ENCODE peak calls at places on chromosomes 11 and 22, in nine cellular contexts. S, B, U, K, Y, L, G, D and E are unnamed samples.

GRCh38 chr11:132586801-132587200 is 945.5 kb downstream of the OPCML start:
- DNase-seq in G (no peak), L (peak; percentile 67), K (no peak), U (no peak), Y (no peak), S (no peak), B (no peak), D (no peak), E (no peak)

GRCh38 chr11:102603091-102603490 is 22.0 kb downstream of the MMP20 start:
- DNase-seq in K (peak; percentile 92), G (no peak), S (no peak), L (peak; percentile 49), U (no peak), Y (no peak), B (peak; percentile 58), D (no peak), E (no peak)

GRCh38 chr11:36564376-36565032 is 3.3 kb upstream of the RAG1 start:
- DNase-seq in U (peak; percentile 69), B (peak; percentile 78), G (peak; percentile 50), L (peak; percentile 81), K (peak; percentile 24), S (peak; percentile 85), D (peak; percentile 70), Y (peak; percentile 64), E (peak; percentile 77)

GRCh38 chr22:47369020-47369419 is 606.6 kb downstream of the TBC1D22A start:
- DNase-seq in U (no peak), L (no peak), B (no peak), S (no peak), K (no peak), G (no peak), Y (no peak), D (no peak), E (no peak)

GRCh38 chr22:30202531-30203006 is 44.0 kb downstream of the LIF start:
- DNase-seq in G (no peak), S (no peak), Y (no peak), K (no peak), L (peak; percentile 69), D (no peak), B (peak; percentile 45), U (peak; percentile 78), E (peak; percentile 52)

GRCh38 chr11:134743809-134744195 is 331.8 kb upstream of the B3GAT1 start:
- DNase-seq in Y (no peak), D (no peak), U (no peak), S (no peak), L (no peak), G (no peak), B (no peak), K (no peak), E (no peak)

GRCh38 chr11:134656861-134657540 is 245.0 kb upstream of the B3GAT1 start:
- DNase-seq in L (no peak), G (no peak), B (no peak), Y (no peak), K (no peak), S (no peak), U (no peak), D (no peak), E (no peak)

GRCh38 chr11:334264-335033 is 13.8 kb upstream of the IFITM3 start:
- DNase-seq in D (no peak), Y (no peak), K (no peak), L (no peak), S (peak; percentile 87), U (no peak), B (peak; percentile 83), G (no peak), E (peak; percentile 76)

GRCh38 chr11:126719740-126720139 is 280.8 kb downstream of the KIRREL3 start:
- DNase-seq in U (no peak), Y (no peak), K (no peak), G (no peak), B (no peak), S (no peak), L (peak; percentile 68), D (no peak), E (no peak)

GRCh38 chr11:71298761-71299181 is 46.4 kb upstream of the SHANK2 start:
- DNase-seq in B (no peak), L (no peak), S (no peak), K (no peak), G (no peak), U (no peak), D (no peak), Y (no peak), E (no peak)

GRCh38 chr22:44203203-44203602 is 22.5 kb downstream of the PARVG start:
- DNase-seq in B (no peak), G (no peak), D (no peak), Y (no peak), S (no peak), U (no peak), L (no peak), K (no peak), E (no peak)

GRCh38 chr22:44200855-44201550 is 20.3 kb downstream of the PARVG start:
- DNase-seq in K (no peak), U (no peak), S (no peak), B (no peak), G (no peak), Y (no peak), D (no peak), L (no peak), E (no peak)

GRCh38 chr22:44201556-44202129 is 20.9 kb downstream of the PARVG start:
- DNase-seq in G (no peak), K (no peak), D (no peak), L (no peak), U (no peak), S (no peak), B (no peak), Y (no peak), E (no peak)

GRCh38 chr22:44200451-44200850 is 19.7 kb downstream of the PARVG start:
- DNase-seq in D (no peak), Y (no peak), K (no peak), S (no peak), B (no peak), G (no peak), L (no peak), U (no peak), E (no peak)

GRCh38 chr22:44202261-44202789 is 21.6 kb downstream of the PARVG start:
- DNase-seq in D (no peak), U (no peak), B (no peak), L (peak; percentile 80), S (no peak), G (no peak), K (no peak), Y (no peak), E (peak; percentile 48)
- TF ChIP-seq EZH2phosphoT487 in D (no peak), U (no peak), B (no peak), L (no peak), S (no peak), G (no peak), K (no peak), Y (no peak), E (no peak)

GRCh38 chr11:17781221-17781620 is 46.6 kb downstream of the KCNC1 start:
- DNase-seq in G (no peak), L (no peak), K (no peak), B (no peak), D (no peak), S (no peak), Y (no peak), U (no peak), E (no peak)

GRCh38 chr11:17781626-17782025 is 47.0 kb downstream of the KCNC1 start:
- DNase-seq in D (no peak), B (no peak), S (no peak), L (no peak), K (no peak), G (no peak), U (no peak), Y (no peak), E (no peak)

GRCh38 chr11:17782145-17782544 is 47.6 kb downstream of the KCNC1 start:
- DNase-seq in D (no peak), U (no peak), S (no peak), L (no peak), G (no peak), K (no peak), B (no peak), Y (no peak), E (no peak)

GRCh38 chr11:17782938-17783337 is 48.4 kb downstream of the KCNC1 start:
- DNase-seq in B (no peak), K (no peak), U (no peak), G (no peak), D (no peak), L (no peak), Y (no peak), S (no peak), E (no peak)

DNA sequence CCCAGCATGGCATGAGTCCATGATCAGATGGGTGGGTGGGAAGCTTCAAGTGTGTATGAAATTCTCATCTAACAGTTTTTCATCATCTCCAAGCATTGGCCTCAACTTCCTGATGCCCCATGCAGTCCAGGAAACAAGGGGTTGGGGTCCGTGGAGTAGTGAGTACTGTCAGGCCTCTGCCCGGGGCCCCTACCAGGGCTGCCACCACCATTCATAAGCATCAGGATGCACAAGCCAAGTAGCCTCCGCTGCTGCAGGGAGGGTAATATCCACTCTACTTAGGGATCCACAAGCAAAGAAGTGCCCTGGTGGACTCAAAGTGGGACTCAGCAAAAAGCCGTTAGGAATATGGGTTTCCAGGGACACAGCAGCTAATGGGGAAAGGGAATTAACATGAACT is 49.3 kb downstream of the KCNC1 start:
- DNase-seq in K (no peak), G (no peak), S (no peak), L (no peak), B (no peak), U (no peak), D (no peak), Y (no peak), E (no peak)
- H3K27ac ChIP-seq in K (no peak overlapping the region), G (no peak overlapping the region), S (no peak overlapping the region), L (no peak overlapping the region), B (no peak overlapping the region), U (no peak overlapping the region), D (no peak overlapping the region), Y (no peak overlapping the region), E (no peak overlapping the region)

GRCh38 chr11:95192717-95193116 is 38.3 kb downstream of the SESN3 start:
- DNase-seq in S (no peak), G (no peak), L (no peak), D (no peak), B (no peak), Y (no peak), K (no peak), U (no peak), E (no peak)

GRCh38 chr11:95187730-95188129 is 43.3 kb downstream of the SESN3 start:
- DNase-seq in B (no peak), Y (no peak), S (no peak), G (no peak), D (no peak), U (no peak), K (no peak), L (no peak), E (no peak)

GRCh38 chr11:95193541-95193940 is 37.5 kb downstream of the SESN3 start:
- DNase-seq in K (no peak), L (no peak), D (no peak), G (no peak), U (no peak), S (no peak), Y (no peak), B (no peak), E (no peak)
- H3K4me3 ChIP-seq in K (no peak overlapping the region), L (no peak overlapping the region), D (no peak overlapping the region), G (no peak overlapping the region), U (no peak overlapping the region), S (no peak overlapping the region), Y (no peak overlapping the region), B (no peak overlapping the region), E (no peak overlapping the region)

DNA sequence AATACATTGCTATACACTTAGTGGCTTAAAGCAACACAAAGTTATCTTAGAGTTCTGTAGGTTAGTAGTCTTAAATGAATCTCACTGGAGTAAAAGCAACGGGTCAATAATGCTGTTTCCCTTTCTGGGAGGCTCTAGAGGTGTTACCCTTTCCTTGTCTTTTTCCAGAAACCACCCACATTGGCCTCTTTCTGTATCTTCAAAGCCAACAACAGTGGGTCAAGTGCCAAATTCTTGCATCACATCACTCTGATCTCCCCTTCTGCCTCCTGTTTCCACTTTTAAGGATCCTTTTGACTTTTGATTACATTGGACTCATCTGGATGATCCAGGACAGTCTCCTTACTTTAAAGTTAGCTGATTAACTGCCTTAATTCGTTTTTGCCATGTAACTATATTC is 93.6 kb downstream of the DDX10 start:
- DNase-seq in L (no peak), K (no peak), U (no peak), S (no peak), Y (no peak), G (no peak), B (no peak), D (no peak), E (no peak)
- TF ChIP-seq EZH2phosphoT487 in L (no peak), K (no peak), U (no peak), S (no peak), Y (no peak), G (no peak), B (no peak), D (no peak), E (no peak)